ENCODE peak calls at places on chromosomes 5 and 9, in nine cellular contexts. A, E, Y, U, X, V, F, D and M are unnamed samples.
A peak's percentile ranks its signal among the peaks of the same experiment; 100 is the strongest.

GRCh38 chr5:155665371-155665770 is 651.8 kb downstream of the KIF4B start:
- DNase-seq in A (no peak), E (no peak), Y (no peak), U (no peak), X (no peak), V (no peak), F (no peak), D (no peak), M (no peak)

GRCh38 chr5:91302958-91303357 is 80.2 kb downstream of the ARRDC3 start:
- DNase-seq in A (no peak), E (no peak), Y (no peak), U (no peak), X (no peak), V (no peak), F (no peak), D (no peak), M (no peak)

GRCh38 chr5:117131048-117131679 is 556.5 kb upstream of the SEMA6A start:
- DNase-seq in A (no peak), E (no peak), Y (no peak), U (no peak), X (no peak), V (no peak), F (no peak), D (no peak), M (peak; percentile 51)

GRCh38 chr5:150675044-150675443 is 14.0 kb downstream of the MYOZ3 start:
- DNase-seq in A (no peak), E (no peak), Y (no peak), U (no peak), X (no peak), V (peak; percentile 52), F (no peak), D (no peak), M (no peak)

GRCh38 chr5:95284512-95285405 is at the start of gene MCTP1:
- DNase-seq in A (no peak), E (no peak), Y (no peak), U (peak; percentile 19), X (no peak), V (peak; percentile 52), F (no peak), D (peak; percentile 32), M (no peak)

GRCh38 chr9:135007601-135008000 is 79.9 kb upstream of the OLFM1 start:
- DNase-seq in A (no peak), E (no peak), Y (no peak), U (no peak), X (no peak), V (no peak), F (no peak), D (no peak), M (no peak)

GRCh38 chr9:34413229-34413852 is 36.6 kb upstream of the MYORG start:
- DNase-seq in A (peak; percentile 43), E (no peak), Y (no peak), U (peak; percentile 49), X (peak; percentile 60), V (peak; percentile 75), F (no peak), D (peak; percentile 29), M (no peak)

GRCh38 chr9:108151161-108151586 is 661.6 kb upstream of the KLF4 start:
- DNase-seq in A (peak; percentile 60), E (no peak), Y (no peak), U (no peak), X (no peak), V (peak; percentile 68), F (peak; percentile 20), D (no peak), M (no peak)

GRCh38 chr5:139116256-139116655 is 81.9 kb downstream of the SIL1 start:
- DNase-seq in A (no peak), E (no peak), Y (no peak), U (no peak), X (no peak), V (no peak), F (no peak), D (no peak), M (no peak)

GRCh38 chr5:76372320-76373054 is 30.6 kb upstream of the IQGAP2 start:
- DNase-seq in A (peak; percentile 95), E (no peak), Y (no peak), U (peak; percentile 91), X (peak; percentile 78), V (peak; percentile 70), F (no peak), D (no peak), M (no peak)

GRCh38 chr9:134325813-134326753 is at the start of gene RXRA:
- DNase-seq in A (peak; percentile 80), E (peak; percentile 85), Y (no peak), U (peak; percentile 78), X (peak; percentile 88), V (peak; percentile 86), F (peak; percentile 90), D (peak; percentile 90), M (peak; percentile 77)

GRCh38 chr9:133056533-133056932 is 5.2 kb upstream of the CEL start:
- DNase-seq in A (no peak), E (no peak), Y (no peak), U (no peak), X (no peak), V (no peak), F (no peak), D (no peak), M (no peak)

GRCh38 chr5:103090791-103091190 is 29.1 kb downstream of the GIN1 start:
- DNase-seq in A (no peak), E (no peak), Y (no peak), U (no peak), X (no peak), V (no peak), F (no peak), D (no peak), M (no peak)

GRCh38 chr5:159210306-159210722 is 961 bp upstream of the RNF145 start:
- DNase-seq in A (no peak), E (no peak), Y (no peak), U (peak; percentile 55), X (no peak), V (peak; percentile 78), F (no peak), D (no peak), M (no peak)

GRCh38 chr5:170488576-170488975 is 15.2 kb upstream of the KCNIP1 start:
- DNase-seq in A (no peak), E (no peak), Y (no peak), U (no peak), X (no peak), V (no peak), F (no peak), D (no peak), M (no peak)

GRCh38 chr9:70525553-70525952 is 111.1 kb upstream of the KLF9 start:
- DNase-seq in A (peak; percentile 27), E (no peak), Y (no peak), U (no peak), X (no peak), V (peak; percentile 55), F (no peak), D (no peak), M (no peak)

GRCh38 chr5:135930029-135930948 is 24.5 kb downstream of the LECT2 start:
- DNase-seq in A (no peak), E (no peak), Y (no peak), U (peak; percentile 35), X (no peak), V (no peak), F (no peak), D (no peak), M (no peak)

GRCh38 chr9:121498150-121498486 is 1.5 kb downstream of the GGTA1 start:
- DNase-seq in A (peak; percentile 72), E (peak; percentile 59), Y (no peak), U (peak; percentile 94), X (peak; percentile 87), V (peak; percentile 85), F (peak; percentile 75), D (peak; percentile 56), M (no peak)

GRCh38 chr9:8899541-8899940 is 1100.0 kb upstream of the DMAC1 start:
- DNase-seq in A (no peak), E (no peak), Y (no peak), U (no peak), X (no peak), V (no peak), F (no peak), D (no peak), M (no peak)

GRCh38 chr9:8890695-8891094 is 1091.1 kb upstream of the DMAC1 start:
- DNase-seq in A (no peak), E (no peak), Y (no peak), U (no peak), X (no peak), V (no peak), F (no peak), D (no peak), M (no peak)

DNA sequence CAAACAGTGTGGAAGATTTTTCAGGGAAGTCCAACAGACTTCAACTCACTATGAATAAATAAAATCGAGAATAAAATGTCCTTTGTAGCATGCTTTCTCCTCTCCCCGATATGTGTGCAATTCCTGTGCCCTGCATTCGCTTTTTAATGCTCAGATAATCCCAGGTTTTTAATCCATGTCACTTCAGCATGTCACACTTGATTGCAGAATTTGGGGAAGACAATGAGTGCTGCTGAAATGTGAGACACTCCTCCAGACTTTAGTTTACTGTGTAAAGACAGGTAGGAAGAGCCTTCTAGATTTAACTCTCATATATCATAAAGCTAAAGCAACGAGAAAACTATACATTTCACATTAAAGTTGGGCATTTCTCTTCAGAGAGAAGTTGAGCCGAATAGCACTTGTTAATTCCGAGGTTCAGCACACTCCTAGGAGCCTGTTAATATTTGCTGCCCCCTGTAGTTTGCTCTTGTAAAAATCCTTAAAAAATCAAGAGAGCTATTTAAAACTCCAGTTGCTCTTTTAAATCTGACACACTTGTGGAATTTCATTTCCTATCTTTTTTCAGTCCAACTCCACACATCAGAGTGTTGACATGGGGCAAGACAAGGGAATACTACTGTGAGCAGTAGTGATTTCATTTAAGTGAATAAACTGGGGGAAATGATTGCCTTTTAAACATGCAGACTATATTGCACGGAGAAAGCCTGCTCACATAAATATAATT is 1096.1 kb upstream of the DMAC1 start:
- DNase-seq in A (peak; percentile 16), E (no peak), Y (no peak), U (peak; percentile 5), X (no peak), V (peak; percentile 66), F (no peak), D (no peak), M (no peak)
- H3K4me3 ChIP-seq in A (no peak overlapping the region), E (no peak overlapping the region), Y (no peak overlapping the region), U (no peak overlapping the region), X (no peak overlapping the region), V (no peak overlapping the region), F (no peak overlapping the region), D (no peak overlapping the region), M (no peak overlapping the region)

GRCh38 chr5:147175516-147176097 is 59.2 kb upstream of the STK32A start:
- DNase-seq in A (no peak), E (no peak), Y (no peak), U (no peak), X (no peak), V (no peak), F (no peak), D (no peak), M (no peak)
- TF ChIP-seq CTCF in A (no peak), E (no peak), Y (no peak), U (no peak), X (no peak), V (no peak), F (no peak), D (no peak), M (no peak)

GRCh38 chr9:127715443-127716337 is at the start of the genes PTRH1 and TTC16:
- DNase-seq in A (peak; percentile 93), E (peak; percentile 97), Y (peak; percentile 83), U (peak; percentile 97), X (peak; percentile 98), V (peak; percentile 96), F (peak; percentile 98), D (peak; percentile 97), M (peak; percentile 98)
- TF ChIP-seq POLR2A in A (peak; percentile 43), E (peak; percentile 59), Y (no peak), U (no peak), X (peak; percentile 68), V (no peak), F (no peak), D (no peak), M (peak; percentile 19)

GRCh38 chr9:87535817-87536539 is 38.3 kb downstream of the DAPK1 start:
- DNase-seq in A (no peak), E (no peak), Y (no peak), U (no peak), X (no peak), V (no peak), F (no peak), D (no peak), M (no peak)
- H3K4me3 ChIP-seq in A (no peak overlapping the region), E (no peak overlapping the region), Y (no peak overlapping the region), U (no peak overlapping the region), X (no peak overlapping the region), V (no peak overlapping the region), F (no peak overlapping the region), D (no peak overlapping the region), M (no peak overlapping the region)